ENCODE peak calls at places on chromosomes 11 and 22, in five cellular contexts. One of them, this sample, is unnamed.

GRCh38 chr11:82682003-82682751 is 51.5 kb downstream of the FAM181B start:
- DNase-seq in testis: no peak
- DNase-seq in tibial nerve: no peak
- DNase-seq in cardiac muscle cell: peak; percentile 55
- DNase-seq in MM.1S: peak; percentile 77
- DNase-seq in this sample: no peak

GRCh38 chr11:112794321-112794720 is 166.9 kb upstream of the NCAM1 start:
- DNase-seq in cardiac muscle cell: no peak
- DNase-seq in MM.1S: no peak
- DNase-seq in testis: no peak
- DNase-seq in tibial nerve: no peak
- DNase-seq in this sample: no peak

GRCh38 chr11:69002101-69002742 is 10.8 kb downstream of the MRGPRF start:
- DNase-seq in testis: no peak
- DNase-seq in MM.1S: no peak
- DNase-seq in cardiac muscle cell: no peak
- DNase-seq in tibial nerve: peak; percentile 13
- DNase-seq in this sample: no peak

GRCh38 chr22:32020117-32020516 is 22.9 kb upstream of the SLC5A1 start:
- DNase-seq in testis: no peak
- DNase-seq in MM.1S: peak; percentile 12
- DNase-seq in tibial nerve: no peak
- DNase-seq in cardiac muscle cell: no peak
- DNase-seq in this sample: peak; percentile 84

GRCh38 chr11:19426022-19426718 is 185.4 kb upstream of the E2F8 start:
- DNase-seq in testis: no peak
- DNase-seq in cardiac muscle cell: no peak
- DNase-seq in tibial nerve: no peak
- DNase-seq in MM.1S: no peak
- DNase-seq in this sample: no peak

GRCh38 chr11:68998390-68998911 is 14.6 kb downstream of the MRGPRF start:
- DNase-seq in MM.1S: no peak
- DNase-seq in cardiac muscle cell: peak; percentile 83
- DNase-seq in tibial nerve: peak; percentile 9
- DNase-seq in testis: peak; percentile 16
- DNase-seq in this sample: peak; percentile 85

GRCh38 chr11:34234086-34234740 is 123.6 kb downstream of the ABTB2 start:
- DNase-seq in MM.1S: peak; percentile 7
- DNase-seq in tibial nerve: no peak
- DNase-seq in cardiac muscle cell: no peak
- DNase-seq in testis: no peak
- DNase-seq in this sample: peak; percentile 30

GRCh38 chr11:122816701-122817100 is 21.6 kb upstream of the CRTAM start:
- DNase-seq in MM.1S: no peak
- DNase-seq in tibial nerve: no peak
- DNase-seq in cardiac muscle cell: no peak
- DNase-seq in testis: no peak
- DNase-seq in this sample: no peak

GRCh38 chr22:19713650-19714319 is 518 bp upstream of the SEPTIN5 start:
- DNase-seq in cardiac muscle cell: peak; percentile 27
- DNase-seq in tibial nerve: no peak
- DNase-seq in MM.1S: no peak
- DNase-seq in testis: no peak
- DNase-seq in this sample: no peak

GRCh38 chr11:57913713-57914704 is 109.7 kb upstream of the OR9Q1 start:
- DNase-seq in cardiac muscle cell: no peak
- DNase-seq in testis: no peak
- DNase-seq in tibial nerve: no peak
- DNase-seq in MM.1S: no peak
- DNase-seq in this sample: no peak

GRCh38 chr11:122317337-122317736 is 201.3 kb upstream of the BLID start:
- DNase-seq in cardiac muscle cell: no peak
- DNase-seq in testis: no peak
- DNase-seq in tibial nerve: no peak
- DNase-seq in MM.1S: no peak
- DNase-seq in this sample: no peak

GRCh38 chr11:66964495-66964894 is 6.3 kb upstream of the PC start:
- DNase-seq in MM.1S: no peak
- DNase-seq in testis: no peak
- DNase-seq in cardiac muscle cell: no peak
- DNase-seq in tibial nerve: no peak
- DNase-seq in this sample: no peak

GRCh38 chr22:19805821-19806212 is 45.2 kb downstream of the TBX1 start:
- DNase-seq in cardiac muscle cell: no peak
- DNase-seq in MM.1S: no peak
- DNase-seq in testis: no peak
- DNase-seq in tibial nerve: no peak
- DNase-seq in this sample: no peak

GRCh38 chr11:62543680-62544444 is 2.7 kb downstream of the AHNAK start:
- DNase-seq in tibial nerve: no peak
- DNase-seq in cardiac muscle cell: no peak
- DNase-seq in MM.1S: no peak
- DNase-seq in testis: no peak
- DNase-seq in this sample: no peak

GRCh38 chr22:20258584-20259335 is 9.4 kb downstream of the RTN4R start:
- DNase-seq in MM.1S: no peak
- DNase-seq in cardiac muscle cell: no peak
- DNase-seq in tibial nerve: no peak
- DNase-seq in testis: no peak
- DNase-seq in this sample: no peak

GRCh38 chr11:119167933-119168332 is 592 bp upstream of the NLRX1 start:
- DNase-seq in MM.1S: no peak
- DNase-seq in testis: no peak
- DNase-seq in cardiac muscle cell: no peak
- DNase-seq in tibial nerve: no peak
- DNase-seq in this sample: no peak

GRCh38 chr11:9250139-9250582 is 15.0 kb downstream of the DENND5A start:
- DNase-seq in testis: no peak
- DNase-seq in cardiac muscle cell: no peak
- DNase-seq in tibial nerve: no peak
- DNase-seq in MM.1S: peak; percentile 79
- DNase-seq in this sample: no peak

GRCh38 chr22:48475661-48476345 is 1351.9 kb downstream of the BRD1 start:
- DNase-seq in testis: no peak
- DNase-seq in tibial nerve: no peak
- DNase-seq in MM.1S: no peak
- DNase-seq in cardiac muscle cell: no peak
- DNase-seq in this sample: peak; percentile 31

GRCh38 chr22:40249286-40249685 is 71.6 kb downstream of the TNRC6B start:
- DNase-seq in cardiac muscle cell: no peak
- DNase-seq in tibial nerve: no peak
- DNase-seq in testis: no peak
- DNase-seq in MM.1S: no peak
- DNase-seq in this sample: no peak

GRCh38 chr11:70016666-70017347 is 61.3 kb upstream of the ANO1 start:
- DNase-seq in testis: no peak
- DNase-seq in cardiac muscle cell: no peak
- DNase-seq in MM.1S: peak; percentile 9
- DNase-seq in tibial nerve: no peak
- DNase-seq in this sample: peak; percentile 96

GRCh38 chr11:18416459-18416858 is 4.3 kb downstream of the LDHC start:
- DNase-seq in cardiac muscle cell: no peak
- DNase-seq in tibial nerve: no peak
- DNase-seq in testis: no peak
- DNase-seq in MM.1S: no peak
- DNase-seq in this sample: no peak

GRCh38 chr22:45096256-45096907 is 67.3 kb upstream of the NUP50 start:
- DNase-seq in MM.1S: peak; percentile 42
- DNase-seq in testis: peak; percentile 72
- DNase-seq in tibial nerve: peak; percentile 31
- DNase-seq in cardiac muscle cell: peak; percentile 73
- DNase-seq in this sample: peak; percentile 71

GRCh38 chr11:76753950-76754349 is 29.2 kb upstream of the TSKU start:
- DNase-seq in MM.1S: no peak
- DNase-seq in testis: no peak
- DNase-seq in cardiac muscle cell: no peak
- DNase-seq in tibial nerve: no peak
- DNase-seq in this sample: no peak

GRCh38 chr22:23200896-23201295 is 20.6 kb downstream of the BCR start:
- DNase-seq in MM.1S: no peak
- DNase-seq in cardiac muscle cell: no peak
- DNase-seq in testis: no peak
- DNase-seq in tibial nerve: no peak
- DNase-seq in this sample: no peak

GRCh38 chr11:60899021-60899936 is 7.1 kb downstream of the PRPF19 start:
- DNase-seq in cardiac muscle cell: peak; percentile 62
- DNase-seq in MM.1S: peak; percentile 35
- DNase-seq in tibial nerve: no peak
- DNase-seq in testis: peak; percentile 57
- DNase-seq in this sample: peak; percentile 67

GRCh38 chr22:42910221-42910942 is 53.3 kb upstream of the ARFGAP3 start:
- DNase-seq in cardiac muscle cell: peak; percentile 49
- DNase-seq in MM.1S: no peak
- DNase-seq in testis: no peak
- DNase-seq in tibial nerve: no peak
- DNase-seq in this sample: no peak
- H3K4me1 ChIP-seq in cardiac muscle cell: peaks cover 56% of the 10 kb centered on the region
- H3K4me1 ChIP-seq in MM.1S: no peaks in the 10 kb centered on the region
- H3K4me1 ChIP-seq in testis: peaks cover 20% of the 10 kb centered on the region
- H3K4me1 ChIP-seq in tibial nerve: peaks cover 38% of the 10 kb centered on the region
- H3K4me1 ChIP-seq in this sample: peaks cover 8% of the 10 kb centered on the region

DNA sequence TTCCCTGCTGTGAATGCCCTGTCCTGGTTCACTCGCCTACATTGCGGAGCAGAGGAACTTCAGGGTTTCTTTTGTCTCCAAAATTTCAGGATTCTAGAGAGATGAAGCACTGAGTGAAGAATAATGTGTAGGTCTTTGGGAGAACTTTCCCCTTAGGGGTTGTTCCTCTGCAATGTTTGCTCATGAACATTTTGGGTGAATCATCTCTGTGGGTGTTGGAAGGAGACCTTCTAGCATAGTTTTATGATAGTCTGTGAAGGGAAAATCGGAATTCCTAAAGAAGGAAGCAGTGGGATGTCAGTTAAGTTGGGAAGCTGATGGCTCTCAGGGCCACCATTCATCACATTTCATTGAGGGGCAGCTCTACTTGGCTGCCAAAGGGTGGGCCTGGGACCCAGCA is 64.8 kb downstream of the MIAT start:
- DNase-seq in tibial nerve: no peak
- DNase-seq in MM.1S: no peak
- DNase-seq in testis: no peak
- DNase-seq in cardiac muscle cell: no peak
- DNase-seq in this sample: no peak
- H3K36me3 ChIP-seq in tibial nerve: no peaks in the 10 kb centered on the region
- H3K36me3 ChIP-seq in MM.1S: no peaks in the 10 kb centered on the region
- H3K36me3 ChIP-seq in testis: no peaks in the 10 kb centered on the region
- H3K36me3 ChIP-seq in cardiac muscle cell: no peaks in the 10 kb centered on the region
- H3K36me3 ChIP-seq in this sample: peaks cover 16% of the 10 kb centered on the region

GRCh38 chr22:50242406-50242949 is 2.3 kb downstream of the TUBGCP6 start:
- DNase-seq in MM.1S: no peak
- DNase-seq in testis: no peak
- DNase-seq in tibial nerve: no peak
- DNase-seq in cardiac muscle cell: no peak
- DNase-seq in this sample: no peak
- H3K4me3 ChIP-seq in MM.1S: peak overlapping the region; percentile 81
- H3K4me3 ChIP-seq in testis: peak overlapping the region; percentile 93
- H3K4me3 ChIP-seq in tibial nerve: peak overlapping the region; percentile 19
- H3K4me3 ChIP-seq in cardiac muscle cell: peak overlapping the region; percentile 4
- H3K4me3 ChIP-seq in this sample: peak overlapping the region; percentile 18

GRCh38 chr22:44032126-44032730 is 8.1 kb downstream of the PARVB start:
- DNase-seq in tibial nerve: no peak
- DNase-seq in testis: no peak
- DNase-seq in cardiac muscle cell: peak; percentile 30
- DNase-seq in MM.1S: no peak
- DNase-seq in this sample: no peak

GRCh38 chr22:44033689-44034088 is 9.6 kb downstream of the PARVB start:
- DNase-seq in cardiac muscle cell: peak; percentile 80
- DNase-seq in MM.1S: no peak
- DNase-seq in testis: no peak
- DNase-seq in tibial nerve: no peak
- DNase-seq in this sample: no peak

GRCh38 chr22:44031111-44031963 is 7.2 kb downstream of the PARVB start:
- DNase-seq in MM.1S: no peak
- DNase-seq in cardiac muscle cell: no peak
- DNase-seq in tibial nerve: no peak
- DNase-seq in testis: no peak
- DNase-seq in this sample: no peak

GRCh38 chr22:44030702-44031082 is 6.6 kb downstream of the PARVB start:
- DNase-seq in cardiac muscle cell: no peak
- DNase-seq in tibial nerve: no peak
- DNase-seq in testis: no peak
- DNase-seq in MM.1S: no peak
- DNase-seq in this sample: no peak

DNA sequence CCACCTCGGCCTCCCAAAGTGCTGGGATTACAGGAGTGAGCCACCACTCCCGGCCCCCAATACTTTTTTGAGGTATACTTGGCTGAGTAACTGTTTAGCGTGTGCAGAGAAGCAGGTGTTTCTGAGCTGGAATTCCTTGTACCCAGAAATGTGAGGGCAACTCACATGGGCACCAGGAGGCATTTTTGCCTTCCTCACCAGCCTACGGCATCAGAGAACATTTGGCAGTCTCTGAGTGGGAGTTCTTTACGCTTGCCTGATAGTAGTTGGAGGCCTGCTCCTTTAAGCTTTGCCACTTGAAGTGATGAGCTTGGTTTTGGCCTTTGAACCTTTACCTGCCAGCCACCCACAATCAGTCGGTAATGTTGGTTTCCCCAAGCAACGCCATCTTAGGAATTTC is 9.2 kb downstream of the PARVB start:
- DNase-seq in MM.1S: no peak
- DNase-seq in cardiac muscle cell: no peak
- DNase-seq in testis: no peak
- DNase-seq in tibial nerve: no peak
- DNase-seq in this sample: no peak
- H3K4me1 ChIP-seq in MM.1S: no peaks in the 10 kb centered on the region
- H3K4me1 ChIP-seq in cardiac muscle cell: peaks cover 24% of the 10 kb centered on the region
- H3K4me1 ChIP-seq in testis: peaks cover 7% of the 10 kb centered on the region
- H3K4me1 ChIP-seq in tibial nerve: peaks cover 22% of the 10 kb centered on the region
- H3K4me1 ChIP-seq in this sample: peaks cover 12% of the 10 kb centered on the region

DNA sequence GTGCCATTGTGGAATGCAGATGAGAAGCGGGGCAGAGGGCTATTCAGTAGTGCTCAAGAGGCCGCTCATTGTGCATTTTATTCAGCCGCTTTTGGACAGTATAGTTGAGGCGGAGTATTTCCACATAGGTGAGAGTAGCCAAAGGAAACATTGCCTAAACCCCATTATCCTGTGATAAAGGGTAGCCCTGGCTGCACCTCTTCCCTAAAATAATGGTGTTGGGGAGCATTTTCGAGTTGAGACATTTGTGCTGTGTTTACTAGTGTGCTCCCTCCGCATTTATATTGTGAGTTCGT is 68.8 kb downstream of the SPECC1L start:
- DNase-seq in cardiac muscle cell: no peak
- DNase-seq in tibial nerve: no peak
- DNase-seq in MM.1S: no peak
- DNase-seq in testis: no peak
- DNase-seq in this sample: no peak
- H3K36me3 ChIP-seq in cardiac muscle cell: peaks cover 43% of the 10 kb centered on the region
- H3K36me3 ChIP-seq in tibial nerve: peaks cover 2% of the 10 kb centered on the region
- H3K36me3 ChIP-seq in MM.1S: no peaks in the 10 kb centered on the region
- H3K36me3 ChIP-seq in testis: no peaks in the 10 kb centered on the region
- H3K36me3 ChIP-seq in this sample: peaks cover 88% of the 10 kb centered on the region